ENCODE peak calls at places on chromosomes 4 and X, in four cellular contexts. R is ovary, N is GM03348, D is HEK293T. H is an unnamed sample.
A peak's percentile ranks its signal among the peaks of the same experiment; 100 is the strongest.

GRCh38 chr4:189773909-189774308 is 166.8 kb upstream of the FRG1 start:
- DNase-seq in N (no peak), R (no peak), D (no peak), H (peak; percentile 1)

GRCh38 chrX:103367502-103367901 is 8.8 kb upstream of the BEX3 start:
- DNase-seq in N (peak; percentile 17), R (no peak), D (no peak), H (no peak)

GRCh38 chr4:110953898-110954297 is 331.0 kb upstream of the PITX2 start:
- DNase-seq in D (peak; percentile 18), R (no peak), N (no peak), H (no peak)

GRCh38 chr4:128163177-128164117 is 102.3 kb downstream of the LARP1B start:
- DNase-seq in N (peak; percentile 19), R (no peak), D (no peak), H (peak; percentile 56)

GRCh38 chr4:125085-125820 is 952 bp downstream of the ZNF718 start:
- DNase-seq in N (peak; percentile 36), D (no peak), R (peak; percentile 53), H (peak; percentile 18)

GRCh38 chr4:75844151-75844662 is 58.0 kb downstream of the PPEF2 start:
- DNase-seq in N (peak; percentile 83), R (no peak), D (no peak), H (peak; percentile 91)

GRCh38 chr4:186770446-186771175 is 47.0 kb upstream of the FAT1 start:
- DNase-seq in N (peak; percentile 66), R (no peak), D (no peak), H (peak; percentile 64)

GRCh38 chrX:51568586-51568985 is 50.1 kb downstream of the CENPVL3 start:
- DNase-seq in R (no peak), N (peak; percentile 4), D (no peak), H (peak; percentile 72)

GRCh38 chr4:155948541-155948940 is 5.1 kb downstream of the CTSO start:
- DNase-seq in D (no peak), N (peak; percentile 2), R (no peak), H (no peak)

GRCh38 chrX:13898084-13898483 is 81.2 kb upstream of the GPM6B start:
- DNase-seq in D (no peak), N (no peak), R (no peak), H (peak; percentile 41)

GRCh38 chrX:104335765-104336164 is 81.0 kb upstream of the ESX1 start:
- DNase-seq in R (no peak), N (peak; percentile 45), D (no peak), H (peak; percentile 76)